ENCODE peak calls at places on chromosomes 16 and 17, in six cellular contexts. G is CD8-positive, alpha-beta T cell; Z is CD8-positive, alpha-beta memory T cell; X is stomach; Y is pancreas; R is RWPE1. B is an unnamed sample.

GRCh38 chr17:15233022-15233805 is 31.9 kb downstream of the PMP22 start:
- DNase-seq in G (no peak), Z (no peak), X (no peak), Y (no peak), R (peak), B (no peak)

GRCh38 chr16:68369697-68370096 is 58.9 kb downstream of the PRMT7 start:
- DNase-seq in G (no peak), Z (peak), X (no peak), Y (peak), R (no peak), B (no peak)

GRCh38 chr16:55989569-55989907 is 114.4 kb upstream of the CES5A start:
- DNase-seq in G (no peak), Z (no peak), X (no peak), Y (peak), R (no peak), B (no peak)

GRCh38 chr16:75566040-75566888 is at the start of gene GABARAPL2:
- DNase-seq in G (peak), Z (peak), X (peak), Y (peak), R (peak), B (peak)

GRCh38 chr16:85924675-85925074 is 25.7 kb downstream of the IRF8 start:
- DNase-seq in G (no peak), Z (no peak), X (no peak), Y (no peak), R (peak), B (no peak)

GRCh38 chr16:82990155-82990554 is 363.4 kb downstream of the CDH13 start:
- DNase-seq in G (no peak), Z (no peak), X (no peak), Y (no peak), R (no peak), B (no peak)

GRCh38 chr17:13256545-13256944 is 238.7 kb upstream of the ELAC2 start:
- DNase-seq in G (no peak), Z (no peak), X (no peak), Y (no peak), R (no peak), B (no peak)

GRCh38 chr16:25027781-25028180 is 12.6 kb upstream of the ARHGAP17 start:
- DNase-seq in G (no peak), Z (no peak), X (no peak), Y (no peak), R (no peak), B (no peak)

GRCh38 chr17:29566473-29567361 is at the start of gene ABHD15:
- DNase-seq in G (peak), Z (peak), X (peak), Y (peak), R (peak), B (peak)

GRCh38 chr17:81163703-81164413 is 1.4 kb upstream of the PVALEF start:
- DNase-seq in G (no peak), Z (no peak), X (no peak), Y (peak), R (no peak), B (no peak)

GRCh38 chr17:74380086-74380958 is 13.0 kb downstream of the GPR142 start:
- DNase-seq in G (no peak), Z (no peak), X (peak), Y (peak), R (peak), B (no peak)

GRCh38 chr16:54657058-54657708 is 273.5 kb upstream of the IRX5 start:
- DNase-seq in G (no peak), Z (no peak), X (peak), Y (no peak), R (peak), B (no peak)

GRCh38 chr16:69644790-69645189 is 79.0 kb downstream of the NFAT5 start:
- DNase-seq in G (no peak), Z (no peak), X (no peak), Y (no peak), R (no peak), B (no peak)

GRCh38 chr17:20120835-20121234 is 111.7 kb downstream of the SPECC1 start:
- DNase-seq in G (no peak), Z (no peak), X (no peak), Y (no peak), R (no peak), B (no peak)

GRCh38 chr16:5903153-5903552 is 805.6 kb upstream of the EEF2KMT start:
- DNase-seq in G (no peak), Z (no peak), X (no peak), Y (no peak), R (no peak), B (no peak)

GRCh38 chr17:74439691-74440567 is 8.0 kb downstream of the GPRC5C start:
- DNase-seq in G (no peak), Z (no peak), X (no peak), Y (no peak), R (no peak), B (no peak)

GRCh38 chr17:77476920-77477805 is 336.4 kb downstream of the SEC14L1 start:
- DNase-seq in G (no peak), Z (peak), X (peak), Y (peak), R (peak), B (no peak)

GRCh38 chr16:66489385-66489784 is 60.5 kb downstream of the TK2 start:
- DNase-seq in G (peak), Z (no peak), X (peak), Y (no peak), R (no peak), B (no peak)

GRCh38 chr16:3182608-3183444 is 5.2 kb upstream of the OR1F1 start:
- DNase-seq in G (peak), Z (peak), X (peak), Y (no peak), R (no peak), B (no peak)

GRCh38 chr17:15649861-15650391 is 30.4 kb upstream of the FBXW10B start:
- DNase-seq in G (no peak), Z (no peak), X (peak), Y (no peak), R (peak), B (no peak)

GRCh38 chr16:1152651-1153259 is at the start of gene CACNA1H:
- DNase-seq in G (peak), Z (peak), X (no peak), Y (no peak), R (peak), B (peak)

GRCh38 chr17:6981426-6981825 is 14.4 kb upstream of the ALOX12 start:
- DNase-seq in G (no peak), Z (no peak), X (no peak), Y (no peak), R (no peak), B (no peak)

GRCh38 chr17:16986391-16986790 is 14.5 kb upstream of the TNFRSF13B start:
- DNase-seq in G (no peak), Z (no peak), X (no peak), Y (no peak), R (peak), B (no peak)

GRCh38 chr17:48543854-48544355 is 1.0 kb downstream of the HOXB2 start:
- DNase-seq in G (peak), Z (peak), X (no peak), Y (no peak), R (no peak), B (no peak)

GRCh38 chr17:10984163-10984562 is 146.3 kb upstream of the PIRT start:
- DNase-seq in G (no peak), Z (no peak), X (no peak), Y (no peak), R (no peak), B (no peak)

GRCh38 chr16:29820730-29821662 is 734 bp downstream of the MVP start:
- DNase-seq in G (peak), Z (peak), X (peak), Y (peak), R (peak), B (no peak)

GRCh38 chr17:61314368-61315078 is 85.1 kb upstream of the TBX2 start:
- DNase-seq in G (no peak), Z (no peak), X (peak), Y (no peak), R (peak), B (no peak)

GRCh38 chr16:10509534-10510025 is 70.8 kb downstream of the EMP2 start:
- DNase-seq in G (peak), Z (peak), X (peak), Y (no peak), R (peak), B (peak)

GRCh38 chr17:50922739-50923405 is 56.7 kb upstream of the TOB1 start:
- DNase-seq in G (no peak), Z (no peak), X (no peak), Y (peak), R (no peak), B (no peak)

GRCh38 chr16:70685938-70686375 is at the start of gene MTSS2:
- DNase-seq in G (peak), Z (peak), X (peak), Y (peak), R (peak), B (no peak)

GRCh38 chr16:51245306-51245705 is 94.2 kb upstream of the SALL1 start:
- DNase-seq in G (no peak), Z (no peak), X (no peak), Y (no peak), R (no peak), B (no peak)

GRCh38 chr17:9842057-9842758 is 16.5 kb downstream of the GLP2R start:
- DNase-seq in G (peak), Z (no peak), X (peak), Y (no peak), R (no peak), B (no peak)

GRCh38 chr17:17305282-17305801 is 2.2 kb downstream of the NT5M start:
- DNase-seq in G (peak), Z (peak), X (no peak), Y (no peak), R (no peak), B (no peak)

GRCh38 chr17:34614698-34615097 is 35.3 kb downstream of the TMEM132E start:
- DNase-seq in G (no peak), Z (no peak), X (no peak), Y (no peak), R (no peak), B (no peak)

GRCh38 chr17:55607736-55608341 is 96.6 kb upstream of the SMIM36 start:
- DNase-seq in G (no peak), Z (no peak), X (peak), Y (no peak), R (no peak), B (no peak)

GRCh38 chr16:85393674-85394510 is 219.2 kb upstream of the GSE1 start:
- DNase-seq in G (peak), Z (peak), X (peak), Y (peak), R (no peak), B (peak)

GRCh38 chr16:84808812-84809211 is 11.0 kb upstream of the CRISPLD2 start:
- DNase-seq in G (no peak), Z (no peak), X (no peak), Y (peak), R (no peak), B (no peak)

GRCh38 chr16:50644730-50645129 is 36.4 kb downstream of the SNX20 start:
- DNase-seq in G (peak), Z (peak), X (peak), Y (peak), R (peak), B (no peak)

GRCh38 chr17:68399638-68400403 is 57.5 kb downstream of the WIPI1 start:
- DNase-seq in G (no peak), Z (no peak), X (no peak), Y (no peak), R (no peak), B (no peak)
- H3K27ac ChIP-seq in G (no peak), Z (no peak), X (no peak), Y (no peak), R (no peak), B (no peak)

DNA sequence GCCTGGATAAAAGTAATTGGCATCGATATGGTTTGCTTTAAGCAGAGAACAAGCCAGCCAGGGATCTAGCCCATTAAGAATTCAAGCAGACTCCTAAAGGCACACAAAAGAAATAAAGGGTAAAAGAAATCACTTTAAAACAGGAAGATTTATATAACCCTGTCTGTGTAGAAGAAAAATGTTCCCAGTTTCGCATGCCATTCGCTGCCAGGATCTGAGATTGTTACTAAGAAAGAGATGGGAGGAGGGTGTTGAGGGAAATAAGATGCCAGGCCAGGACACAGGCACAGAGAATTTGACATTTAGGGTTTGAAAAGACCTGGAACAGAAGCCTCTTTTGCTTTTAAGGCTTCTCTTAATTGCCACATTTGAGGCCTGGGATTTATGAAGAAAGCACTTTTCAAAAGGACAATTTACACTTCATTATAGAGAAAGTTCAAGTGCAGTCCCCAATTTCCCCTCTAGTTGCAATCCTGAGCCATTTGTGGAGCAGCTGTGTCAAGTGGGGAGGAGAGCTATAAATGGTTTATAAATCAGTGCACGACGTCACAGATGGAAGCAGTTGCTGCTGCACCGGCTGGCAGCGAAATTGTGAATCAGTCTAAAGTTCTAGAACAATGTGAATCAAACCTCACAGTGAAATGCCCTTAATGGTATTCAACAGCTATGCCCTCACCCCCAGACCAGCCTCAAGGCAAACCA is 26.4 kb upstream of the C16orf87 start:
- DNase-seq in G (no peak), Z (no peak), X (no peak), Y (no peak), R (peak), B (no peak)
- H3K27ac ChIP-seq in G (no peak), Z (no peak), X (peak), Y (no peak), R (no peak), B (no peak)

DNA sequence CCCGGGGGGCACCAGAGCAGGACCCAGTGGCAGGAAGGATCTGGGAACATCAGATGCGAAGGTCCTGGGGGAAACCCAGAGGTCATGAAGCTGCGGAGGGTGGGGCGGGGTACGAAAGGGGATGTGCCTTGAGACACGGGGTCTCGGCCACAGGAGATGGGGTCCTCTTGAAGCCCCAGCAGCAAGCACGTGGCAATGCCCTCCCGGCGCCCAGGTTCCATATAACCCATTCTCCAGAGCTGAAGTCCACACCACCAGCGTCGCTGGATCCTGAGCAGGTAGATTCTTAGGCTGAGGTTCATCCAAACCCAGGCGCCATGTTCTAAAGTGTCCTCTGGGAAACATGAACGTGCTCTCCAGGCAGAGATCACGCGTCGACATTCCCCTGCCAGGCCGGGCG is 20.9 kb downstream of the PIEZO1 start:
- DNase-seq in G (no peak), Z (no peak), X (no peak), Y (peak), R (no peak), B (no peak)
- H3K27ac ChIP-seq in G (no peak), Z (no peak), X (peak), Y (peak), R (peak), B (no peak)

GRCh38 chr16:57803413-57803990 is 1.2 kb upstream of the KIFC3 start:
- DNase-seq in G (no peak), Z (no peak), X (no peak), Y (peak), R (no peak), B (no peak)
- H3K27ac ChIP-seq in G (no peak), Z (peak), X (peak), Y (peak), R (peak), B (no peak)

DNA sequence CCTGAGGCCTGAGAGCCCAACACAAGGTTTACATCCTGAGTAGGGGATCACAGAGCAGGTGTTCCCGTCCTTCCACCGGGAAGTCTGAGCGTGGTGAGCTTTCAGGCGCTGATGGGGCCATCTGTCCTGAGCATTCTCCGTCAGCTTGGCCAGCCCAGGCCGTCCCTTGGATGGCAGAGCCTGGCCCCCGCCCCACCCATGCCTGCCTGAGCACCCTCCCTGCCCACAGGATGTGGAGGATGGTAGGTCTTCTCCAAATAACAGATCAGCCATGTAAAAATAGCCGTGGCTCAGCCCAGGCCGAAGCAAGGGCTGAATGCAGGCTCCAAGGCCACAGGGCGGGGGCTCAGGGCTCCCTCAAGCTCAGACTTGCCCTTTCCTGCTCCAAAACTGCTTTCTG is 20.2 kb downstream of the SPNS2 start:
- DNase-seq in G (no peak), Z (no peak), X (no peak), Y (no peak), R (no peak), B (no peak)
- H3K27ac ChIP-seq in G (no peak), Z (no peak), X (peak), Y (peak), R (peak), B (no peak)

GRCh38 chr17:38426441-38426840 is 1.8 kb upstream of the ARHGAP23 start:
- DNase-seq in G (no peak), Z (no peak), X (no peak), Y (no peak), R (no peak), B (no peak)
- H3K27ac ChIP-seq in G (no peak), Z (no peak), X (peak), Y (no peak), R (no peak), B (no peak)